ENCODE peak calls at places on chromosomes 3 and 15, in eight cellular contexts. B is mucosa of descending colon, E is GM12865, X is thoracic aorta, O is mammary epithelial cell, K is cardiac fibroblast, D is endothelial cell of umbilical vein, M is AG04450. R is an unnamed sample.
A peak's percentile ranks its signal among the peaks of the same experiment; 100 is the strongest.

GRCh38 chr3:150778793-150779401 is 15.9 kb upstream of the SIAH2 start:
- DNase-seq in B (no peak), E (no peak), X (no peak), O (no peak), K (no peak), D (no peak), M (no peak), R (no peak)

GRCh38 chr15:38186505-38186904 is 66.1 kb upstream of the SPRED1 start:
- DNase-seq in B (no peak), E (no peak), X (no peak), O (no peak), K (no peak), D (no peak), M (no peak), R (no peak)

GRCh38 chr3:65995030-65995429 is 43.7 kb downstream of the MAGI1 start:
- DNase-seq in B (no peak), E (no peak), X (no peak), O (peak; percentile 57), K (peak; percentile 41), D (peak; percentile 52), M (no peak), R (peak; percentile 23)

GRCh38 chr15:93179704-93180103 is 90.7 kb upstream of the RGMA start:
- DNase-seq in B (no peak), E (no peak), X (no peak), O (no peak), K (no peak), D (no peak), M (no peak), R (peak; percentile 46)

GRCh38 chr3:155239960-155240359 is 53.5 kb downstream of the STRIT1 start:
- DNase-seq in B (no peak), E (no peak), X (no peak), O (no peak), K (no peak), D (no peak), M (no peak), R (no peak)

GRCh38 chr3:128523591-128523990 is 30.6 kb upstream of the GATA2 start:
- DNase-seq in B (no peak), E (no peak), X (no peak), O (no peak), K (no peak), D (no peak), M (no peak), R (no peak)

GRCh38 chr3:39260957-39261356 is 18.9 kb downstream of the CX3CR1 start:
- DNase-seq in B (peak; percentile 51), E (peak; percentile 74), X (peak; percentile 79), O (peak; percentile 89), K (peak; percentile 93), D (peak; percentile 66), M (peak; percentile 16), R (peak; percentile 59)

GRCh38 chr15:100714749-100715342 is 112.5 kb downstream of the ASB7 start:
- DNase-seq in B (no peak), E (no peak), X (no peak), O (no peak), K (no peak), D (no peak), M (no peak), R (no peak)

GRCh38 chr3:108089544-108089943 is 1.3 kb downstream of the CD47 start:
- DNase-seq in B (peak; percentile 23), E (peak; percentile 18), X (no peak), O (peak; percentile 35), K (no peak), D (peak; percentile 38), M (no peak), R (no peak)

GRCh38 chr3:115552007-115552406 is 71.3 kb upstream of the GAP43 start:
- DNase-seq in B (no peak), E (no peak), X (no peak), O (no peak), K (no peak), D (no peak), M (no peak), R (no peak)
- TF ChIP-seq CTCF in B (no peak), E (no peak), X (no peak), O (no peak), K (no peak), D (no peak), M (no peak), R (no peak)

GRCh38 chr3:69249001-69249400 is 126.6 kb upstream of the LMOD3 start:
- DNase-seq in B (no peak), E (no peak), X (no peak), O (no peak), K (no peak), D (no peak), M (no peak), R (no peak)
- H3K4me3 ChIP-seq in B (no peak overlapping the region), E (no peak overlapping the region), X (no peak overlapping the region), O (no peak overlapping the region), K (no peak overlapping the region), D (no peak overlapping the region), M (no peak overlapping the region), R (no peak overlapping the region)

GRCh38 chr3:176926034-176926433 is 271.2 kb downstream of the TBL1XR1 start:
- DNase-seq in B (no peak), E (no peak), X (no peak), O (no peak), K (no peak), D (no peak), M (no peak), R (no peak)
- TF ChIP-seq CTCF in B (no peak), E (no peak), X (no peak), O (no peak), K (no peak), D (no peak), M (no peak), R (no peak)

GRCh38 chr3:14431928-14432834 is 29.8 kb downstream of the SLC6A6 start:
- DNase-seq in B (peak; percentile 86), E (peak; percentile 98), X (peak; percentile 80), O (peak; percentile 81), K (peak; percentile 80), D (peak; percentile 83), M (no peak), R (no peak)

GRCh38 chr3:14431556-14431927 is 29.1 kb downstream of the SLC6A6 start:
- DNase-seq in B (no peak), E (peak; percentile 85), X (no peak), O (no peak), K (no peak), D (no peak), M (no peak), R (no peak)

GRCh38 chr3:14429689-14430452 is 27.5 kb downstream of the SLC6A6 start:
- DNase-seq in B (no peak), E (no peak), X (no peak), O (no peak), K (no peak), D (no peak), M (no peak), R (no peak)

GRCh38 chr3:14429237-14429636 is 26.8 kb downstream of the SLC6A6 start:
- DNase-seq in B (peak; percentile 37), E (no peak), X (no peak), O (no peak), K (no peak), D (no peak), M (no peak), R (no peak)

GRCh38 chr3:14430706-14431470 is 28.5 kb downstream of the SLC6A6 start:
- DNase-seq in B (no peak), E (peak; percentile 20), X (no peak), O (no peak), K (no peak), D (no peak), M (no peak), R (no peak)
- H3K4me3 ChIP-seq in B (no peak overlapping the region), E (peak overlapping the region; percentile 57), X (no peak overlapping the region), O (no peak overlapping the region), K (no peak overlapping the region), D (no peak overlapping the region), M (no peak overlapping the region), R (no peak overlapping the region)